ENCODE peak calls at places on chromosomes 13 and 19, in seven cellular contexts. G is HepG2, U is HCT116, J is GM12878, Y is H1, S is K562, E is SK-N-SH. Q is an unnamed sample.

GRCh38 chr13:111027481-111028439 is 87.3 kb upstream of the ARHGEF7 start:
- DNase-seq in E (no peak), J (no peak), Y (no peak), G (peak), U (no peak), S (no peak), Q (no peak)

GRCh38 chr13:31742102-31742695 is 2.9 kb downstream of the RXFP2 start:
- DNase-seq in Y (peak), G (peak), S (peak), E (peak), J (peak), U (peak), Q (peak)

GRCh38 chr13:64697226-64697625 is 2532.9 kb downstream of the PCDH9 start:
- DNase-seq in E (no peak), Y (no peak), G (no peak), S (no peak), U (no peak), J (no peak), Q (no peak)

GRCh38 chr19:40800997-40801377 is 2.0 kb downstream of the EGLN2 start:
- DNase-seq in E (no peak), J (no peak), Y (no peak), S (no peak), G (no peak), U (no peak), Q (no peak)

GRCh38 chr19:3178973-3179738 is 587 bp downstream of the S1PR4 start:
- DNase-seq in G (no peak), S (no peak), Y (no peak), U (no peak), E (no peak), J (no peak), Q (no peak)

GRCh38 chr13:98097749-98098148 is 45.1 kb upstream of the FARP1 start:
- DNase-seq in G (no peak), U (no peak), E (no peak), S (no peak), Y (no peak), J (no peak), Q (no peak)

GRCh38 chr13:77554079-77554478 is 18.6 kb downstream of the SCEL start:
- DNase-seq in S (no peak), U (no peak), J (no peak), Y (no peak), G (no peak), E (no peak), Q (no peak)

GRCh38 chr19:7509625-7510024 is 6.3 kb upstream of the ZNF358 start:
- DNase-seq in J (no peak), G (no peak), U (no peak), Y (no peak), E (no peak), S (no peak), Q (no peak)

GRCh38 chr19:38304866-38305429 is 897 bp downstream of the C19orf33 start:
- DNase-seq in S (peak), U (peak), Y (peak), J (no peak), G (peak), E (peak), Q (peak)

GRCh38 chr19:27774337-27774736 is 1438.6 kb downstream of the UQCRFS1 start:
- DNase-seq in G (no peak), E (no peak), J (no peak), S (no peak), Y (no peak), U (no peak), Q (no peak)

GRCh38 chr13:103961129-103961528 is 894.9 kb upstream of the SLC10A2 start:
- DNase-seq in U (no peak), E (no peak), G (no peak), J (no peak), S (no peak), Y (no peak), Q (no peak)

GRCh38 chr19:32558607-32559228 is 22.3 kb upstream of the PDCD5 start:
- DNase-seq in Y (no peak), J (no peak), S (no peak), U (no peak), G (no peak), E (no peak), Q (no peak)

GRCh38 chr13:109272595-109273325 is 513.6 kb downstream of the IRS2 start:
- DNase-seq in U (no peak), S (no peak), E (no peak), J (no peak), Y (no peak), G (no peak), Q (no peak)

GRCh38 chr19:7915250-7916136 is 863 bp downstream of the TGFBR3L start:
- DNase-seq in U (no peak), G (no peak), J (no peak), Y (no peak), E (no peak), S (no peak), Q (no peak)

GRCh38 chr13:102913924-102914628 is 68.2 kb downstream of the ERCC5 start:
- DNase-seq in G (no peak), E (no peak), J (no peak), U (no peak), Y (no peak), S (no peak), Q (peak)

GRCh38 chr13:28301839-28302238 is 163.5 kb downstream of the PAN3 start:
- DNase-seq in J (no peak), G (no peak), E (no peak), Y (no peak), S (no peak), U (no peak), Q (no peak)

GRCh38 chr13:96052655-96053002 is 572 bp downstream of the UGGT2 start:
- DNase-seq in G (peak), J (peak), E (peak), S (peak), U (peak), Y (no peak), Q (peak)

GRCh38 chr13:110132178-110132975 is 174.6 kb downstream of the COL4A1 start:
- DNase-seq in Y (no peak), E (peak), G (no peak), S (no peak), J (no peak), U (no peak), Q (no peak)

GRCh38 chr13:66915596-66916185 is 314.4 kb downstream of the PCDH9 start:
- DNase-seq in Y (no peak), J (no peak), U (no peak), E (no peak), G (no peak), S (no peak), Q (no peak)

GRCh38 chr19:36528921-36529518 is 949 bp upstream of the ZNF260 start:
- DNase-seq in S (peak), G (peak), J (peak), U (no peak), E (peak), Y (no peak), Q (no peak)

GRCh38 chr13:46334008-46334407 is 53.0 kb downstream of the RUBCNL start:
- DNase-seq in S (no peak), U (no peak), G (no peak), Y (no peak), E (no peak), J (no peak), Q (no peak)

GRCh38 chr19:40607311-40607871 is 6.2 kb downstream of the LTBP4 start:
- DNase-seq in S (peak), E (no peak), Y (no peak), J (no peak), G (no peak), U (no peak), Q (no peak)

GRCh38 chr13:52925775-52926285 is 77.4 kb upstream of the PCDH8 start:
- DNase-seq in J (no peak), S (no peak), E (no peak), Y (no peak), G (no peak), U (no peak), Q (no peak)

GRCh38 chr19:3404324-3405260 is 38.2 kb downstream of the NFIC start:
- DNase-seq in E (peak), S (no peak), J (no peak), Y (no peak), U (no peak), G (no peak), Q (no peak)

GRCh38 chr19:29596885-29597525 is 9.1 kb upstream of the POP4 start:
- DNase-seq in Y (no peak), E (no peak), U (no peak), G (peak), J (no peak), S (no peak), Q (no peak)

GRCh38 chr13:112831196-112831595 is 137.8 kb upstream of the MCF2L start:
- DNase-seq in S (no peak), Y (no peak), J (no peak), U (no peak), G (no peak), E (no peak), Q (no peak)

GRCh38 chr13:48859168-48860105 is 116.3 kb upstream of the FNDC3A start:
- DNase-seq in U (no peak), G (no peak), E (no peak), J (no peak), S (no peak), Y (no peak), Q (no peak)
- TF ChIP-seq JUND in U (no peak), G (no peak), E (no peak), J (no peak), S (no peak), Y (no peak), Q (no peak)

DNA sequence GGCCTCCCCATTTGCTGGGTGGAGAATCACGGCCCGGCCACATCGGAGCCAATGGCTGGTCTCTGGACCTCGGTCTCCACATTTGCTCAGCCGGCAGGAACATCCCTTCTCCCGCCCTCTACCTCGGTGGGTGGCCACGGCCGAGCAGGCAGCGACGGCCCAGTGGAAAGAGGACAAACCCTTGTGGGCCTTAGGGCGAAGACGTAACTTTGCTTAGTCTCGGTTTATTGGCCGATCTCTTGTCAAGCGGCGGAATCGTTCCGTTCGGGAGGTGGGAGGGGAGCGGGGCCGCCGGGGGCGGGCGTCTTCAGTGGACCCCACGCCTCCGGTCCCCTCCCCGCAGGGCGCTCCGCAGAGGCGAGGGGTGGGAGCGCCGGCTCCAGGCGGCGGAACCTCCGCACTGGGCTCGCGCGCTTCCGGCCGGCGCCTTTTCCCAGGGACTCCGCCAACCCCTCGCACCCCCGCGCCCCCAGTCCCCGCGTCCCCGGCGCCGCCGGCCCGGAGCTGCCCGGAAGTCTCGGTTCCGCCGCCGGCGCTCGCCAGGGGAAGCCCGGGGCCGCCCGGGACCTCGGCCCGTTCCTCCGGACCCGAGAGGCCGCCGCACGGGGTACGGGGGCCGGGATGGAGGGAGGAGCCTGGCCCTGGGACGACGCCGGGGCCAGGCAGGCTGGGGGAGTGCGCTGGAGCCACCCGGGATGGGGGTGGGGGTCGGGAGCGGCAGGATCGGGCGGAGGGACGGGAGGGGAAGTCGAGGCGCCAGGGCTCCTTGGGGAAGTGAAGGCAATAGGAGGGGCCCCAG is at the start of gene ZNF580:
- DNase-seq in E (peak), S (peak), J (no peak), G (peak), Y (no peak), U (no peak), Q (peak)
- TF ChIP-seq JUND in E (no peak), S (no peak), J (no peak), G (no peak), Y (no peak), U (no peak), Q (no peak)

GRCh38 chr19:14772995-14773394 is 5.4 kb downstream of the ADGRE2 start:
- DNase-seq in U (no peak), Y (no peak), S (no peak), G (no peak), J (no peak), E (no peak), Q (no peak)
- TF ChIP-seq JUND in U (no peak), Y (no peak), S (no peak), G (no peak), J (no peak), E (no peak), Q (no peak)

DNA sequence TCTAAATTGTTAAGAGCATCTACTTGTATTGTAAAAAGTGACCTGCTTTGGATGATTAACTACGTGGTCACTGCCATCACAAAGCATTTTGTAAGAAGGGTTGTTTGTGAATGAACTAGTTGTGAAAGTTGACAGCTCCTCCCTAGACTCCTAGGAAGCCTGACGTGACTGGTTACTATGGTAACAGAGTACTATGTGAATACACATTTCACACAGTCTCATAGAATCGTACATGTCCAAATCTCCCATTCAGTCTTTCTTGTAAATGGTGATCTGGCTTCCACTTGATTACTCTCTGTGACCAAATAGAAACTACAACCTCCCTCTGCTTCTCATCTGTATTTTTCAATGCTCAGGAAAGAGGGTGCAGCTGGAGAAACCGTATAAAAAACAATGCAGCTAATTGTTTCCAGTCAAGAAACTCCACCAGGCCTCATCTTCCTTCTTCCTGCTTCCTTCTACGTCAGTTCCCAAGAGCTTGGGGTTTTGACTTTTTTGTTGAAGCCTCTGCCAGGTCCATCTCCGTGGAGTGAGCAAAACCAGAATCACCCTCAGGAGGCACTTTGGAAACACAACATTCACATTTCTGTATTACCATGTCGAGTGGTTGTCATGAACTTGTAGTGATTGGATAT is 83.4 kb downstream of the GPC6 start:
- DNase-seq in S (no peak), G (peak), E (no peak), Y (no peak), J (no peak), U (no peak), Q (no peak)
- TF ChIP-seq JUND in S (no peak), G (no peak), E (no peak), Y (no peak), J (no peak), U (no peak), Q (no peak)

DNA sequence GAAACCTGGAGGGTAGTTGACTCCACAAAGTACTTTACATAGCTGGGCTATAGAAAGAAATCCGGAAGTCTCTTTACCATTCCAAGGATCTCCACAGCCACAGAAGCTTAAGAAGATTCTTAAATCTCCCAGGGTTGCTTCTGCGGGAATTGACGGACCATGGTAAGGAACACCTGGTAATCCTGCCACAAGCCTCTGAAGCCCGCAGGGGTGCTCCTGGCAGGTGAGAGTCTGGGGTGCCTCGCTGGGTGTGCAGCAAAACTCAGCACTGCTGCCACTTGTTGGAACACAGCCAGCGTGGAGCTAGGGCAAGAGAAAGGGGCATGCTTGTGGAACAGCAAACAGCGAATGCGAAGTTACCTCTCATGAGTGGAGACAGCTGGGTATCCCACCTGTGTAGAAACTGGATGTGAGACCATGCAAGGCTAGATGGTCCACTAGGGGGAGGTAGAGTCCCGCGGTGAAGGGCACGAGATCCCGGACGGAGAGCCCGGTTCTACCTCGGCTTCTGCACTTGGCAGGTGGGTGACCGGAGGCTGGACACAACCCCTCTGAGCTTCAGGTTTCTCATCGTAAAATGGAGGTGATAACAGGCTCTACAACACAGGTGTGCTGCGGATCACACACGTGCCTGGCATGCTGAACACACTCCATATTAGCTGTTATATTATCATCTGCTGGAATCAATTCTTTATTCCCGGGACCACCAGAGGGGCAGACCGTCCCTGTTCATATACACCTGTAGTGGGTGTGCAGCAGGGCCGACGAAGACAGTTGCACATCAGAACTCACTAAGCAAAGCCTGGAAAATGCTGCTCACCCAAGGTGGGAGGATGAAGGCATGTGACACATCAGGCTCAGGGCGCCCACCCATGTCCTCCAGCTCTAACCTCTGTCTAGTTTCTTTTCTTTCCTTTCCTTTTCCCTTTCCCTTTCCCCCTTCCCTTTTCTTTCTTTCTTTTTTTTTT is 24.1 kb upstream of the UBAC2 start:
- DNase-seq in U (peak), Y (peak), G (peak), E (peak), S (peak), J (no peak), Q (peak)
- TF ChIP-seq JUND in U (no peak), Y (no peak), G (no peak), E (no peak), S (no peak), J (no peak), Q (no peak)

GRCh38 chr19:5263615-5264014 is 77.0 kb downstream of the PTPRS start:
- DNase-seq in G (no peak), S (no peak), J (no peak), U (no peak), E (no peak), Y (no peak), Q (no peak)

GRCh38 chr19:5260381-5260967 is 80.1 kb downstream of the PTPRS start:
- DNase-seq in S (no peak), G (no peak), U (no peak), J (no peak), Y (no peak), E (no peak), Q (no peak)

GRCh38 chr19:5264453-5264852 is 76.2 kb downstream of the PTPRS start:
- DNase-seq in U (no peak), E (no peak), S (no peak), Y (no peak), G (no peak), J (no peak), Q (no peak)

GRCh38 chr19:5261151-5261890 is 79.3 kb downstream of the PTPRS start:
- DNase-seq in E (no peak), J (no peak), Y (no peak), S (no peak), G (no peak), U (no peak), Q (peak)

GRCh38 chr19:5262721-5263120 is 77.9 kb downstream of the PTPRS start:
- DNase-seq in J (no peak), U (no peak), E (no peak), Y (no peak), S (no peak), G (no peak), Q (no peak)
- TF ChIP-seq JUND in J (no peak), U (no peak), E (no peak), Y (no peak), S (no peak), G (no peak), Q (no peak)

DNA sequence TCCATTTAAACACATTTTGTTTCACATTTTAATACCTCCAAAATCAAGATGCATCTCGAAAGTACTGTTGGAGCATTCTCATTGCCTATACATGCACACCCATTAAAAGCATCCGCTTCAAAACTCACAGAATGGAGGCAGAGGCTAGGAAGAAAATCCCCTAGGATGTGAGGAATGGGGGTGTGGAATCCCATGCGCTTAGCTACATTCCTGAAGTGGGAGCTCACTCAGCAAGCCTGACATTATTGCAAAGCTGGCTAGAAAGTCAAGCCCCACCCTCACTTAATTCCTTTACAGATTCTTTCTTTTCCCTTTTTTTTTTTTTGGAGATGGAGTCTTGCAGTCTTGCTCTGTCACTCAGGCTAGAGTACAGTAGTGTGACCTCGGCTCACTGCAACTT is 4.6 kb upstream of the FAM32A start:
- DNase-seq in E (no peak), S (no peak), G (no peak), Y (no peak), U (no peak), J (no peak), Q (no peak)
- TF ChIP-seq JUND in E (no peak), S (no peak), G (no peak), Y (no peak), U (no peak), J (no peak), Q (no peak)

Q was measured in T47D.